ENCODE peak calls at places on chromosome 2, in eight cellular contexts. One of them, this sample, is unnamed.

GRCh38 chr2:168992591-168993349 is 38.4 kb downstream of the ABCB11 start:
- DNase-seq in IMR-90: no peak
- DNase-seq in type B pancreatic cell: no peak
- DNase-seq in endothelial cell of umbilical vein: peak
- DNase-seq in CD4-positive, alpha-beta T cell: no peak
- DNase-seq in heart left ventricle: no peak
- DNase-seq in progenitor cell of endocrine pancreas: no peak
- DNase-seq in endodermal cell: no peak
- DNase-seq in this sample: peak

GRCh38 chr2:3667151-3667631 is 9.2 kb downstream of the ALLC start:
- DNase-seq in IMR-90: peak
- DNase-seq in CD4-positive, alpha-beta T cell: no peak
- DNase-seq in endodermal cell: peak
- DNase-seq in progenitor cell of endocrine pancreas: no peak
- DNase-seq in heart left ventricle: no peak
- DNase-seq in endothelial cell of umbilical vein: no peak
- DNase-seq in type B pancreatic cell: peak
- DNase-seq in this sample: peak

GRCh38 chr2:90069290-90069894 is 1377.9 kb downstream of the RPIA start:
- DNase-seq in progenitor cell of endocrine pancreas: peak
- DNase-seq in CD4-positive, alpha-beta T cell: no peak
- DNase-seq in heart left ventricle: no peak
- DNase-seq in endodermal cell: peak
- DNase-seq in IMR-90: no peak
- DNase-seq in type B pancreatic cell: no peak
- DNase-seq in endothelial cell of umbilical vein: no peak
- DNase-seq in this sample: peak

GRCh38 chr2:139031722-139032121 is 251.5 kb upstream of the NXPH2 start:
- DNase-seq in heart left ventricle: no peak
- DNase-seq in progenitor cell of endocrine pancreas: no peak
- DNase-seq in CD4-positive, alpha-beta T cell: no peak
- DNase-seq in endothelial cell of umbilical vein: no peak
- DNase-seq in IMR-90: no peak
- DNase-seq in endodermal cell: peak
- DNase-seq in type B pancreatic cell: no peak
- DNase-seq in this sample: no peak

GRCh38 chr2:23215016-23215415 is 170.0 kb upstream of the KLHL29 start:
- DNase-seq in heart left ventricle: no peak
- DNase-seq in progenitor cell of endocrine pancreas: no peak
- DNase-seq in CD4-positive, alpha-beta T cell: no peak
- DNase-seq in type B pancreatic cell: no peak
- DNase-seq in endothelial cell of umbilical vein: no peak
- DNase-seq in IMR-90: no peak
- DNase-seq in endodermal cell: peak
- DNase-seq in this sample: no peak

GRCh38 chr2:119800376-119800902 is 40.7 kb downstream of the PTPN4 start:
- DNase-seq in CD4-positive, alpha-beta T cell: no peak
- DNase-seq in IMR-90: no peak
- DNase-seq in endodermal cell: no peak
- DNase-seq in type B pancreatic cell: no peak
- DNase-seq in heart left ventricle: no peak
- DNase-seq in endothelial cell of umbilical vein: no peak
- DNase-seq in progenitor cell of endocrine pancreas: no peak
- DNase-seq in this sample: no peak

GRCh38 chr2:172178035-172178434 is 75.3 kb upstream of the DLX2 start:
- DNase-seq in IMR-90: peak
- DNase-seq in CD4-positive, alpha-beta T cell: no peak
- DNase-seq in type B pancreatic cell: no peak
- DNase-seq in progenitor cell of endocrine pancreas: no peak
- DNase-seq in heart left ventricle: no peak
- DNase-seq in endothelial cell of umbilical vein: peak
- DNase-seq in endodermal cell: no peak
- DNase-seq in this sample: no peak

GRCh38 chr2:120771556-120772208 is 36.0 kb downstream of the GLI2 start:
- DNase-seq in type B pancreatic cell: no peak
- DNase-seq in progenitor cell of endocrine pancreas: no peak
- DNase-seq in endodermal cell: peak
- DNase-seq in endothelial cell of umbilical vein: no peak
- DNase-seq in heart left ventricle: peak
- DNase-seq in IMR-90: peak
- DNase-seq in CD4-positive, alpha-beta T cell: no peak
- DNase-seq in this sample: peak

GRCh38 chr2:149743842-149744468 is 156.4 kb upstream of the MMADHC start:
- DNase-seq in CD4-positive, alpha-beta T cell: no peak
- DNase-seq in IMR-90: peak
- DNase-seq in endothelial cell of umbilical vein: no peak
- DNase-seq in heart left ventricle: no peak
- DNase-seq in endodermal cell: no peak
- DNase-seq in type B pancreatic cell: no peak
- DNase-seq in progenitor cell of endocrine pancreas: no peak
- DNase-seq in this sample: peak

DNA sequence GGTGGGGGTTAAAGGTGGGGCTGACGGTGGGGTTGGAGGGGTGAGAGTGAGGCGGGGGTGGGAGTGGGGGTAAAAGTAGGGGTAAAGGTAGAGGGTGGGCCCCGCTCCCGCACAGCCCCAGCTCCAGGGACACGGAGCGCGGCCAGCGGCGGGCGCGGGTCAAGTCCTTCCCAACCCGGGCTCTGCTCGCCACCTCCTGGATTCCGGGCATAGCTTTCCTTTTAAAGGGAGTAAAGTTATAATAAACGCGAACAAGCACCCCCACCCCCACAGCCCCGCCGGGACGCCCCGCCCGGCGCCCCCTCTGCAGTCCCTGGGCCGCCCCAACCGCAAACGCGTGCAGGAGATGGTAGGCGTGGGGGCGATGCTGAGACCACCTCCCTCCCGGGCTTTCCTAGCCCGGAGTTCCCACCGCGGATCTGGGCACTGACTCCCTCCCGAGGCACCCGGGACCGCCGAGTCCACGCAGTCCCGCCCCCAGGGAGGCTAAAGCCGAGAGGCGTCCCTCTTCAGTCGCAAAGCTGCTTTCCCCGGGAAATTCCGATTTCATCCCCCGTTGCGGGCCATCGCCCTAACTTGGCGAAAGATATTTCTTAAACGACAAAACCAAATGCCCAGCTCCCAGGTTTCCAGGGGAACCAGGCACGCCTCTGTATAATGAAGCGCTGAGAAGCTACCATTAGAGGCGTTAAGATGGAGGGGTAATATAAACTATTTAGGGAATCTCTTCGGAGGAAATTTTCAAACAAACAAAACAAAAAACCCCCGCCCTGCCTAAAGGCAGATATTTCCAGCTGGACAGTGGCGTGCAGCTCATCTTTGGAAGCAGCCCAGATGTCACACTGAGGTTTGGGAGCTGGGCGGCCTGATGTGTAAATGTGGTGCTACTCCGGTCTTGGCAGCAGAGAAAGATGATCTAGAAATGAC is at the start of gene LIMS2:
- DNase-seq in heart left ventricle: peak
- DNase-seq in endothelial cell of umbilical vein: peak
- DNase-seq in CD4-positive, alpha-beta T cell: no peak
- DNase-seq in type B pancreatic cell: no peak
- DNase-seq in endodermal cell: peak
- DNase-seq in IMR-90: peak
- DNase-seq in progenitor cell of endocrine pancreas: no peak
- DNase-seq in this sample: peak
- TF ChIP-seq CTCF in heart left ventricle: peak
- TF ChIP-seq CTCF in endothelial cell of umbilical vein: peak
- TF ChIP-seq CTCF in CD4-positive, alpha-beta T cell: no peak
- TF ChIP-seq CTCF in type B pancreatic cell: peak
- TF ChIP-seq CTCF in endodermal cell: peak
- TF ChIP-seq CTCF in IMR-90: peak
- TF ChIP-seq CTCF in progenitor cell of endocrine pancreas: no peak
- TF ChIP-seq CTCF in this sample: peak

GRCh38 chr2:54084600-54084999 is 30.8 kb upstream of the ACYP2 start:
- DNase-seq in type B pancreatic cell: no peak
- DNase-seq in endodermal cell: no peak
- DNase-seq in heart left ventricle: no peak
- DNase-seq in IMR-90: peak
- DNase-seq in progenitor cell of endocrine pancreas: no peak
- DNase-seq in CD4-positive, alpha-beta T cell: no peak
- DNase-seq in endothelial cell of umbilical vein: peak
- DNase-seq in this sample: peak
- TF ChIP-seq CTCF in type B pancreatic cell: peak
- TF ChIP-seq CTCF in endodermal cell: peak
- TF ChIP-seq CTCF in heart left ventricle: peak
- TF ChIP-seq CTCF in IMR-90: peak
- TF ChIP-seq CTCF in progenitor cell of endocrine pancreas: no peak
- TF ChIP-seq CTCF in CD4-positive, alpha-beta T cell: no peak
- TF ChIP-seq CTCF in endothelial cell of umbilical vein: peak
- TF ChIP-seq CTCF in this sample: peak

DNA sequence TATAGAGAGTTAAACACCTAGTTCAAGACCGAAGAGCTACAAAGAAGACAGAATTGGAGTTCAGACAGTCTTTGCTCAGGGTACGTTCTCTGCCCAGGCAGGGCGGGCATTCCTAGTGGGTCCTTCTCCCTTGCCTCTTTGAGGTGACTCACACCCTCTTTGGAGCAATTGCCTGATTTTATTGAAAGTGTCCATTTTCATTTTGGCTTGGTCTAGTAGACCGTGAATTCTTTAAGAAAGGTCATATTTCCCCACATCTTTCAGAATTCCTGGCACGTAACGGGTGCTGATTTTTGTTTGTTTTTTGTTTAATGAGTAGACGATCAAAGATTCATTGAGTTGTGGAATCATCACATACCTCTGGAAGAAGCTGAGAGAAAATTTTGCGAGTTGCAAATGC is 871.5 kb downstream of the RNF144A start:
- DNase-seq in IMR-90: no peak
- DNase-seq in CD4-positive, alpha-beta T cell: no peak
- DNase-seq in type B pancreatic cell: no peak
- DNase-seq in heart left ventricle: no peak
- DNase-seq in endodermal cell: no peak
- DNase-seq in progenitor cell of endocrine pancreas: no peak
- DNase-seq in endothelial cell of umbilical vein: no peak
- DNase-seq in this sample: no peak
- TF ChIP-seq CTCF in IMR-90: no peak
- TF ChIP-seq CTCF in CD4-positive, alpha-beta T cell: no peak
- TF ChIP-seq CTCF in type B pancreatic cell: no peak
- TF ChIP-seq CTCF in heart left ventricle: no peak
- TF ChIP-seq CTCF in endodermal cell: no peak
- TF ChIP-seq CTCF in progenitor cell of endocrine pancreas: no peak
- TF ChIP-seq CTCF in endothelial cell of umbilical vein: no peak
- TF ChIP-seq CTCF in this sample: no peak

GRCh38 chr2:37276291-37276690 is 44.8 kb downstream of the NDUFAF7 start:
- DNase-seq in progenitor cell of endocrine pancreas: no peak
- DNase-seq in IMR-90: no peak
- DNase-seq in heart left ventricle: no peak
- DNase-seq in endothelial cell of umbilical vein: no peak
- DNase-seq in CD4-positive, alpha-beta T cell: no peak
- DNase-seq in type B pancreatic cell: no peak
- DNase-seq in endodermal cell: no peak
- DNase-seq in this sample: peak

GRCh38 chr2:37284386-37284785 is 40.2 kb downstream of the PRKD3 start:
- DNase-seq in progenitor cell of endocrine pancreas: no peak
- DNase-seq in endodermal cell: no peak
- DNase-seq in endothelial cell of umbilical vein: no peak
- DNase-seq in heart left ventricle: no peak
- DNase-seq in CD4-positive, alpha-beta T cell: no peak
- DNase-seq in type B pancreatic cell: no peak
- DNase-seq in IMR-90: peak
- DNase-seq in this sample: peak

GRCh38 chr2:37282746-37283145 is 41.9 kb downstream of the PRKD3 start:
- DNase-seq in CD4-positive, alpha-beta T cell: no peak
- DNase-seq in endothelial cell of umbilical vein: no peak
- DNase-seq in type B pancreatic cell: no peak
- DNase-seq in endodermal cell: no peak
- DNase-seq in progenitor cell of endocrine pancreas: no peak
- DNase-seq in IMR-90: peak
- DNase-seq in heart left ventricle: no peak
- DNase-seq in this sample: peak

GRCh38 chr2:37283207-37283606 is 41.4 kb downstream of the PRKD3 start:
- DNase-seq in endodermal cell: no peak
- DNase-seq in type B pancreatic cell: no peak
- DNase-seq in heart left ventricle: no peak
- DNase-seq in IMR-90: peak
- DNase-seq in CD4-positive, alpha-beta T cell: no peak
- DNase-seq in progenitor cell of endocrine pancreas: no peak
- DNase-seq in endothelial cell of umbilical vein: peak
- DNase-seq in this sample: peak

DNA sequence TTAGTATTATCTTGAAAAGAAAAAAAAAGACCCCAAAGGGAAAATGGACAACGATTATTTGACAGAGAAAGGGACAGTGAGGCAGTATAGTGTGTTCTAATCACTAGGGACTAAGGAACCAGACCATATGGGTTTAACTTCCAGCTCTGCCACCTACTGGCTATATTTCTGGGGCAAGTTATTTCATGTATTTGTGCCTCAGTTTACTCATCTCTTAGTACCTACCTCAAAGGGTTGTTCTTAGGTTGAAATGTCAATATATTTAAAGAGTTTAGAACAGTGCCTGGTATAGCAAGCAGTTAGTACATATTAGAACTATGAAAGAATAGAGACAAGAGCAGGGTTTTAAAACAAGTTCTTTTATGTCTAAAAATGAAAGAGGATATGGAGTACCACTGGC is 42.7 kb downstream of the PRKD3 start:
- DNase-seq in heart left ventricle: no peak
- DNase-seq in endodermal cell: no peak
- DNase-seq in endothelial cell of umbilical vein: no peak
- DNase-seq in type B pancreatic cell: no peak
- DNase-seq in IMR-90: no peak
- DNase-seq in progenitor cell of endocrine pancreas: no peak
- DNase-seq in CD4-positive, alpha-beta T cell: no peak
- DNase-seq in this sample: no peak
- TF ChIP-seq CTCF in heart left ventricle: no peak
- TF ChIP-seq CTCF in endodermal cell: peak
- TF ChIP-seq CTCF in endothelial cell of umbilical vein: no peak
- TF ChIP-seq CTCF in type B pancreatic cell: no peak
- TF ChIP-seq CTCF in IMR-90: no peak
- TF ChIP-seq CTCF in progenitor cell of endocrine pancreas: no peak
- TF ChIP-seq CTCF in CD4-positive, alpha-beta T cell: no peak
- TF ChIP-seq CTCF in this sample: peak

GRCh38 chr2:203815541-203815898 is 52.1 kb upstream of the CTLA4 start:
- DNase-seq in progenitor cell of endocrine pancreas: no peak
- DNase-seq in CD4-positive, alpha-beta T cell: no peak
- DNase-seq in IMR-90: no peak
- DNase-seq in heart left ventricle: no peak
- DNase-seq in type B pancreatic cell: no peak
- DNase-seq in endothelial cell of umbilical vein: no peak
- DNase-seq in endodermal cell: no peak
- DNase-seq in this sample: no peak
- TF ChIP-seq CTCF in progenitor cell of endocrine pancreas: no peak
- TF ChIP-seq CTCF in CD4-positive, alpha-beta T cell: no peak
- TF ChIP-seq CTCF in IMR-90: no peak
- TF ChIP-seq CTCF in heart left ventricle: no peak
- TF ChIP-seq CTCF in type B pancreatic cell: peak
- TF ChIP-seq CTCF in endothelial cell of umbilical vein: no peak
- TF ChIP-seq CTCF in endodermal cell: no peak
- TF ChIP-seq CTCF in this sample: no peak

DNA sequence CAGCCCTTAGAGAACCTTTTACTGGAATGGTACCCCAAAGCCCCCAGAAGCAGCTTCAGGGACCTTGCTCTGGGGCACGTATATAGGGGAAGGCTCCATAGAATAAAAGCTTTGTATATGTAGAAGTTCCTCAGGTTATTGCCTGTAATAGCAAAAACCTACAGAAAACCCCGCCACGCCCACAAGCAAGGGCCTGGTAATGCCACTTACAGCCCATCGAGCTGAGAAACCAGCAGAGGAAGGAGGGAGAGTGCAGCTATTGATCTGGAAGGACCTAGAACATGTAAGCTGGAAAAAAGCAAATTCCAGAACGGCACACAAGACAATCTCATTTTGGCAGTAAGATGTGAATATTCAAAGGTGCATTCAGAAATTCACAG is 15.8 kb downstream of the HS1BP3 start:
- DNase-seq in endodermal cell: no peak
- DNase-seq in heart left ventricle: no peak
- DNase-seq in progenitor cell of endocrine pancreas: no peak
- DNase-seq in CD4-positive, alpha-beta T cell: no peak
- DNase-seq in endothelial cell of umbilical vein: peak
- DNase-seq in type B pancreatic cell: no peak
- DNase-seq in IMR-90: no peak
- DNase-seq in this sample: no peak
- TF ChIP-seq CTCF in endodermal cell: no peak
- TF ChIP-seq CTCF in heart left ventricle: no peak
- TF ChIP-seq CTCF in progenitor cell of endocrine pancreas: no peak
- TF ChIP-seq CTCF in CD4-positive, alpha-beta T cell: no peak
- TF ChIP-seq CTCF in endothelial cell of umbilical vein: no peak
- TF ChIP-seq CTCF in type B pancreatic cell: no peak
- TF ChIP-seq CTCF in IMR-90: no peak
- TF ChIP-seq CTCF in this sample: no peak